ENCODE peak calls at places on chromosomes 7 and 10, in six cellular contexts. V, W, E, O, C and S are unnamed samples.
A peak's percentile ranks its signal among the peaks of the same experiment; 100 is the strongest.

GRCh38 chr7:33061282-33061928 is 1.2 kb downstream of the NT5C3A start:
- DNase-seq in V (no peak), E (no peak), O (no peak), W (no peak), C (no peak), S (peak; percentile 2)

GRCh38 chr10:72574636-72575035 is 51.2 kb downstream of the MICU1 start:
- DNase-seq in W (no peak), C (no peak), E (no peak), O (no peak), V (no peak), S (no peak)

GRCh38 chr10:107163904-107164861 is at the start of gene SORCS1:
- DNase-seq in E (no peak), O (no peak), W (no peak), C (no peak), V (no peak), S (peak; percentile 21)

GRCh38 chr7:129729511-129729910 is 118.0 kb downstream of the NRF1 start:
- DNase-seq in W (no peak), C (no peak), V (no peak), O (no peak), E (no peak), S (no peak)

GRCh38 chr7:22569586-22570321 is 69.8 kb upstream of the STEAP1B start:
- DNase-seq in V (no peak), O (peak; percentile 19), C (no peak), W (no peak), E (no peak), S (peak; percentile 77)

GRCh38 chr10:113822174-113822573 is 31.7 kb downstream of the DCLRE1A start:
- DNase-seq in C (no peak), W (no peak), V (no peak), E (no peak), O (no peak), S (no peak)

GRCh38 chr7:4799508-4800268 is 24.3 kb downstream of the AP5Z1 start:
- DNase-seq in O (no peak), V (no peak), W (no peak), E (peak; percentile 59), C (no peak), S (peak; percentile 16)

GRCh38 chr7:139959718-139960117 is 103.0 kb downstream of the PARP12 start:
- DNase-seq in W (no peak), O (no peak), C (no peak), E (no peak), V (no peak), S (no peak)

GRCh38 chr10:77970869-77971803 is 44.6 kb upstream of the DLG5 start:
- DNase-seq in C (peak; percentile 93), O (no peak), E (peak; percentile 80), W (peak; percentile 88), V (peak; percentile 8), S (peak; percentile 29)

GRCh38 chr10:103478671-103479070 is 369 bp downstream of the CALHM3 start:
- DNase-seq in E (no peak), O (no peak), C (no peak), W (no peak), V (no peak), S (no peak)

GRCh38 chr10:76080991-76081390 is 649.6 kb downstream of the LRMDA start:
- DNase-seq in E (no peak), O (no peak), W (no peak), C (no peak), V (no peak), S (peak; percentile 26)

GRCh38 chr7:44143606-44144250 is 2.6 kb upstream of the MYL7 start:
- DNase-seq in W (peak; percentile 40), E (no peak), C (no peak), O (no peak), V (no peak), S (no peak)

GRCh38 chr7:55491346-55491745 is 81.0 kb downstream of the VOPP1 start:
- DNase-seq in W (no peak), C (no peak), V (no peak), E (no peak), O (no peak), S (no peak)

GRCh38 chr10:44962870-44963738 is 3.5 kb downstream of the RASSF4 start:
- DNase-seq in E (peak; percentile 33), O (peak; percentile 65), W (no peak), C (no peak), V (peak; percentile 59), S (no peak)

GRCh38 chr7:83413831-83414230 is 235.1 kb downstream of the SEMA3E start:
- DNase-seq in V (no peak), C (no peak), O (no peak), E (no peak), W (no peak), S (no peak)

GRCh38 chr10:123751340-123751739 is 85.2 kb downstream of the GPR26 start:
- DNase-seq in W (no peak), V (no peak), C (no peak), O (no peak), E (no peak), S (no peak)

GRCh38 chr7:142481548-142481947 is 223.7 kb upstream of the PRSS58 start:
- DNase-seq in V (no peak), C (no peak), W (no peak), E (no peak), O (no peak), S (no peak)

GRCh38 chr7:47702096-47702495 is 120.2 kb upstream of the TNS3 start:
- DNase-seq in W (no peak), O (no peak), C (no peak), V (no peak), E (no peak), S (no peak)

GRCh38 chr10:5299950-5300349 is 64.8 kb upstream of the UCN3 start:
- DNase-seq in C (no peak), O (no peak), W (no peak), V (no peak), E (no peak), S (no peak)

GRCh38 chr7:75711076-75711475 is 27.7 kb downstream of the HIP1 start:
- DNase-seq in W (no peak), E (no peak), V (no peak), O (no peak), C (no peak), S (no peak)

GRCh38 chr7:23422904-23423303 is 47.4 kb downstream of the IGF2BP3 start:
- DNase-seq in C (no peak), V (no peak), O (no peak), W (no peak), E (no peak), S (no peak)

GRCh38 chr10:112981553-112981952 is 31.5 kb downstream of the TCF7L2 start:
- DNase-seq in V (peak; percentile 50), O (peak; percentile 82), C (no peak), E (no peak), W (no peak), S (no peak)

GRCh38 chr7:113307147-113307546 is 188.8 kb upstream of the SMIM30 start:
- DNase-seq in E (no peak), C (no peak), W (no peak), O (no peak), V (no peak), S (peak; percentile 11)

GRCh38 chr10:103847909-103848468 is 7.4 kb downstream of the SH3PXD2A start:
- DNase-seq in W (no peak), E (no peak), C (no peak), V (peak; percentile 59), O (no peak), S (no peak)

GRCh38 chr7:17557305-17557704 is 258.9 kb downstream of the AHR start:
- DNase-seq in V (no peak), O (no peak), E (no peak), W (no peak), C (no peak), S (peak; percentile 66)

GRCh38 chr10:96367470-96367869 is 8.7 kb upstream of the OPALIN start:
- DNase-seq in E (no peak), V (no peak), C (no peak), W (peak; percentile 53), O (no peak), S (no peak)
- H3K4me3 ChIP-seq in E (no peak overlapping the region), V (no peak overlapping the region), C (no peak overlapping the region), W (no peak overlapping the region), O (no peak overlapping the region), S (no peak overlapping the region)

GRCh38 chr7:26195182-26195581 is 5.4 kb downstream of the HNRNPA2B1 start:
- DNase-seq in O (no peak), W (no peak), V (no peak), E (no peak), C (no peak), S (no peak)

GRCh38 chr7:26193432-26194206 is 6.9 kb downstream of the HNRNPA2B1 start:
- DNase-seq in O (no peak), V (no peak), E (no peak), C (no peak), W (no peak), S (no peak)

GRCh38 chr7:26197153-26198115 is 3.1 kb downstream of the HNRNPA2B1 start:
- DNase-seq in W (no peak), E (no peak), V (peak; percentile 58), O (peak; percentile 47), C (no peak), S (peak; percentile 37)

GRCh38 chr7:26196305-26196704 is 4.2 kb downstream of the HNRNPA2B1 start:
- DNase-seq in C (no peak), O (no peak), W (no peak), E (no peak), V (no peak), S (no peak)

DNA sequence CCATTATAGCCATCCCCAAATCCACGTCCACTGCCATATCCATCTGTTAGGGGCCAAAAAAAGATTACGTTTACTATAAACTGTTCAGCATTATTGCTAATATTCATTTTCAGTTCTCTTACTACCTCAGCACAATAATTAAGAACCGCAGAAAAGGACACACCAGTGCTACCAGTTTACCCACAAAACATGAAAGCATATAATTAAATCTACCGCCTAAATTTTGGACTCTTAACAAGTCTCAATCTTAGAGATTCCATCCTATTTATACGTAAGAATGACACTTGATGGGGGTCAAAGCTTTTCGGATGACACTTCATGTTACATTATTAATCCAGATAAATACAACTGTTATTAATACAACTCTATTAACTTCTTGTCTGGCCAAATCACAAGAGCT is 4.7 kb downstream of the HNRNPA2B1 start:
- DNase-seq in W (no peak), E (no peak), V (no peak), C (no peak), O (no peak), S (no peak)
- H3K4me3 ChIP-seq in W (peak overlapping the region; percentile 89), E (no peak overlapping the region), V (peak overlapping the region; percentile 99), C (no peak overlapping the region), O (peak overlapping the region; percentile 80), S (no peak overlapping the region)

DNA sequence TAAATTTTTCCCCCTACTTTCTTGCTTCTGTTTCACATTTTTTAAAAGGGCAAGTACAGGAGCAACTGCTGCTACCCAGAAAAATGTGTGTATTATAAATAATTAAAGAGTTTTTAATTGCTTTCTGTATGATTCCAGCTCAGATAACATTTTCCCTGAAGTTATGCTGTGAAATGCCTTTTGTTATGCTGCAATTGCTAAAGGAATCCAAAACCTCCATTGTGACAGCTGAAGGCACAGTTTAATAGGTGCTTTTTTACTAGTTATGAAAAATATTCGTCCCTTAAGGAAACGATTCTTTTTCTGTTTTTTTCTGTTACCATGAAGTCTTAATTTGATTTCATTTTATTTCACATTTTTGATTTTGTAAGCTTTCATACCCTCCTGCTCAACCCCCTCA is 83.2 kb downstream of the ZNRF2 start:
- DNase-seq in V (no peak), W (no peak), O (no peak), E (no peak), C (no peak), S (no peak)
- H3K4me3 ChIP-seq in V (no peak overlapping the region), W (no peak overlapping the region), O (no peak overlapping the region), E (no peak overlapping the region), C (no peak overlapping the region), S (no peak overlapping the region)

DNA sequence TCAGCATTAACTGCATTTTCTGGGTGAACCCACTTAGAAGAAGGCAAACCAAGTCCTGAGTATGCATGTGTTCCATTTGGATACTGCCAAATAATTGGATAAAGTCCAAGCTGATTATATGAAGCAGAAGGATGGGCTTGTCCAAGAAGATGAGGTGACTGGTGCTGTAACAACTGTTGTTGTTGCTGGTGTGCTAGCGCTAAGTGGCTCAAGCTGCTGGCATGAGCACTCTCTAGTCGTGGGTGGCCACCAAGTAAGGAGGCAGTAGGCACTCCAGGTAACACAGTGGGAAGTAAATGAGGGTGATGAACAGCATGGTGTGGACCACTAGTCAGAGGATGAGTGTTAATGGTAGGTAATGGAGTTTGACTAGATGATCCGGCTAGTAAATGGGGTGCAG is 80.4 kb downstream of the NRBF2 start:
- DNase-seq in C (no peak), O (no peak), E (no peak), W (no peak), V (no peak), S (no peak)
- H3K4me3 ChIP-seq in C (no peak overlapping the region), O (no peak overlapping the region), E (no peak overlapping the region), W (no peak overlapping the region), V (no peak overlapping the region), S (no peak overlapping the region)